ENCODE peak calls at places on chromosomes 11 and 22, in five cellular contexts. F, V, D, A and Y are unnamed samples.

GRCh38 chr11:79221417-79222130 is 219.3 kb downstream of the TENM4 start:
- DNase-seq in V (no peak), F (no peak), A (no peak), D (no peak), Y (no peak)

GRCh38 chr11:65208785-65209710 is 27.3 kb downstream of the CAPN1 start:
- DNase-seq in D (no peak), V (no peak), A (no peak), F (no peak), Y (no peak)

GRCh38 chr11:9859491-9860305 is 195.8 kb downstream of the SWAP70 start:
- DNase-seq in A (no peak), D (peak; percentile 62), V (no peak), F (no peak), Y (no peak)

GRCh38 chr11:124122123-124122522 is 6.9 kb downstream of the VWA5A start:
- DNase-seq in V (no peak), D (no peak), A (no peak), F (no peak), Y (no peak)

GRCh38 chr11:64060861-64061444 is 25.2 kb downstream of the FLRT1 start:
- DNase-seq in V (peak; percentile 30), F (peak; percentile 30), A (peak; percentile 11), D (no peak), Y (peak; percentile 73)

GRCh38 chr22:24424901-24425775 is 2.3 kb upstream of the ADORA2A start:
- DNase-seq in F (no peak), V (no peak), A (no peak), D (no peak), Y (no peak)

GRCh38 chr11:134515081-134515960 is 103.3 kb upstream of the B3GAT1 start:
- DNase-seq in V (no peak), A (no peak), F (peak; percentile 10), D (no peak), Y (peak; percentile 28)

GRCh38 chr11:119337581-119338317 is 2.9 kb downstream of the C1QTNF5 start:
- DNase-seq in V (no peak), D (peak; percentile 90), F (no peak), A (peak; percentile 8), Y (peak; percentile 85)

GRCh38 chr11:119673389-119674336 is 55.3 kb downstream of the NECTIN1 start:
- DNase-seq in V (no peak), A (peak; percentile 3), F (no peak), D (no peak), Y (peak; percentile 40)

GRCh38 chr11:27642954-27643353 is 57.3 kb downstream of the BDNF start:
- DNase-seq in A (no peak), F (no peak), D (no peak), V (no peak), Y (no peak)

GRCh38 chr22:49055406-49055805 is 772.3 kb downstream of the BRD1 start:
- DNase-seq in A (no peak), D (no peak), F (no peak), V (no peak), Y (no peak)

GRCh38 chr22:29344137-29344536 is 28.6 kb upstream of the RASL10A start:
- DNase-seq in F (peak; percentile 39), D (peak; percentile 79), V (no peak), A (peak; percentile 94), Y (peak; percentile 61)

GRCh38 chr22:35645646-35646045 is 2.6 kb upstream of the APOL6 start:
- DNase-seq in V (no peak), A (no peak), F (no peak), D (no peak), Y (no peak)

GRCh38 chr11:78277314-78277994 is 88.7 kb downstream of the USP35 start:
- DNase-seq in D (no peak), A (no peak), V (no peak), F (no peak), Y (peak; percentile 57)

GRCh38 chr11:2886191-2886894 is 768 bp upstream of the CDKN1C start:
- DNase-seq in V (no peak), D (no peak), A (no peak), F (no peak), Y (peak; percentile 79)

GRCh38 chr11:3123316-3123715 is 41.8 kb downstream of the OSBPL5 start:
- DNase-seq in A (no peak), D (no peak), V (no peak), F (no peak), Y (no peak)

GRCh38 chr11:45644981-45645889 is 20.2 kb downstream of the CHST1 start:
- DNase-seq in A (no peak), V (no peak), F (no peak), D (no peak), Y (no peak)

GRCh38 chr22:46948411-46949144 is 186.1 kb downstream of the TBC1D22A start:
- DNase-seq in A (no peak), D (no peak), V (no peak), F (no peak), Y (no peak)

GRCh38 chr11:73012121-73012863 is 129.8 kb downstream of the FCHSD2 start:
- DNase-seq in D (peak; percentile 59), A (no peak), F (no peak), V (no peak), Y (no peak)